ENCODE peak calls at places on chromosomes 13 and 19, in four cellular contexts. B is nephron progenitor cell, F is amygdala, Y is mucosa of gallbladder. Z is an unnamed sample.
A peak's percentile ranks its signal among the peaks of the same experiment; 100 is the strongest.

GRCh38 chr13:111117961-111118360 is 2.9 kb downstream of the ARHGEF7 start:
- DNase-seq in F (no peak), B (no peak), Y (no peak), Z (no peak)

GRCh38 chr13:68927387-68928026 is 1180.1 kb upstream of the ATXN8OS start:
- DNase-seq in F (no peak), B (peak; percentile 28), Y (no peak), Z (no peak)

GRCh38 chr19:3420909-3421619 is 54.7 kb downstream of the NFIC start:
- DNase-seq in B (no peak), Y (no peak), F (no peak), Z (no peak)

GRCh38 chr13:97621631-97622030 is 187.7 kb downstream of the RAP2A start:
- DNase-seq in B (no peak), F (no peak), Y (no peak), Z (no peak)

GRCh38 chr19:41328157-41328817 is 18.3 kb downstream of the CCDC97 start:
- DNase-seq in F (no peak), B (no peak), Y (no peak), Z (no peak)

GRCh38 chr19:5587661-5588060 is 19.9 kb upstream of the TINCR start:
- DNase-seq in Y (no peak), B (no peak), F (no peak), Z (no peak)

GRCh38 chr13:106357198-106357597 is 178.3 kb downstream of the EFNB2 start:
- DNase-seq in B (no peak), F (no peak), Y (no peak), Z (no peak)

GRCh38 chr13:46170268-46170667 is 11.7 kb downstream of the LCP1 start:
- DNase-seq in Y (no peak), F (no peak), B (no peak), Z (no peak)

GRCh38 chr13:33363328-33363727 is 77.8 kb upstream of the STARD13 start:
- DNase-seq in Y (no peak), B (no peak), F (no peak), Z (no peak)

GRCh38 chr13:91647361-91647970 is 249.0 kb downstream of the GPC5 start:
- DNase-seq in Y (no peak), F (no peak), B (peak; percentile 49), Z (peak; percentile 10)

GRCh38 chr19:13692096-13692495 is 72.2 kb upstream of the MRI1 start:
- DNase-seq in B (no peak), Y (no peak), F (peak; percentile 24), Z (no peak)

Z was measured in progenitor cell of endocrine pancreas.